ENCODE peak calls at places on chromosome 7, in six cellular contexts. W is Peyer's patch, M is RWPE1, E is Panc1, I is GM23248, O is heart left ventricle. L is an unnamed sample.

GRCh38 chr7:138245682-138246081 is 169.4 kb downstream of the AKR1D1 start:
- DNase-seq in W (no peak), M (no peak), E (no peak), I (no peak), O (no peak), L (no peak)

GRCh38 chr7:85806321-85806720 is 619.5 kb upstream of the SEMA3D start:
- DNase-seq in W (no peak), M (no peak), E (no peak), I (no peak), O (no peak), L (no peak)

GRCh38 chr7:51029586-51030230 is 247.0 kb upstream of the GRB10 start:
- DNase-seq in W (no peak), M (peak), E (no peak), I (peak), O (no peak), L (no peak)

GRCh38 chr7:96224682-96225081 is 97.2 kb downstream of the SLC25A13 start:
- DNase-seq in W (no peak), M (no peak), E (no peak), I (no peak), O (no peak), L (no peak)

GRCh38 chr7:1698221-1698620 is 28.1 kb downstream of the ELFN1 start:
- DNase-seq in W (no peak), M (no peak), E (no peak), I (no peak), O (peak), L (no peak)

GRCh38 chr7:122136639-122137253 is 7.3 kb downstream of the AASS start:
- DNase-seq in W (no peak), M (no peak), E (no peak), I (peak), O (no peak), L (no peak)

GRCh38 chr7:5695709-5696345 is 85.6 kb downstream of the RNF216 start:
- DNase-seq in W (no peak), M (no peak), E (no peak), I (peak), O (no peak), L (no peak)

GRCh38 chr7:95921543-95921942 is 149.2 kb downstream of the DYNC1I1 start:
- DNase-seq in W (no peak), M (peak), E (peak), I (peak), O (no peak), L (peak)

GRCh38 chr7:84251183-84251845 is 56.7 kb upstream of the SEMA3A start:
- DNase-seq in W (no peak), M (no peak), E (no peak), I (peak), O (no peak), L (peak)

GRCh38 chr7:149855368-149856305 is 17.5 kb downstream of the ZNF862 start:
- DNase-seq in W (no peak), M (peak), E (no peak), I (peak), O (no peak), L (no peak)

GRCh38 chr7:135934651-135935050 is 42.5 kb downstream of the MTPN start:
- DNase-seq in W (no peak), M (no peak), E (no peak), I (no peak), O (no peak), L (no peak)

GRCh38 chr7:121530251-121531174 is 134.4 kb upstream of the FAM3C start:
- DNase-seq in W (no peak), M (peak), E (peak), I (peak), O (no peak), L (peak)

GRCh38 chr7:76393116-76394031 is 16.1 kb downstream of the SSC4D start:
- DNase-seq in W (peak), M (peak), E (peak), I (peak), O (peak), L (no peak)
- H3K27ac ChIP-seq in W (peak), M (peak), E (peak), I (peak), O (peak), L (peak)

GRCh38 chr7:27110163-27110976 is 7.9 kb upstream of the HOXA2 start:
- DNase-seq in W (peak), M (peak), E (no peak), I (no peak), O (no peak), L (no peak)

GRCh38 chr7:27108390-27109127 is 6.1 kb upstream of the HOXA2 start:
- DNase-seq in W (peak), M (no peak), E (no peak), I (peak), O (no peak), L (no peak)

GRCh38 chr7:27110977-27111752 is 8.7 kb upstream of the HOXA2 start:
- DNase-seq in W (peak), M (peak), E (no peak), I (peak), O (no peak), L (no peak)

GRCh38 chr7:27107901-27108381 is 5.5 kb upstream of the HOXA2 start:
- DNase-seq in W (peak), M (no peak), E (no peak), I (no peak), O (no peak), L (no peak)

DNA sequence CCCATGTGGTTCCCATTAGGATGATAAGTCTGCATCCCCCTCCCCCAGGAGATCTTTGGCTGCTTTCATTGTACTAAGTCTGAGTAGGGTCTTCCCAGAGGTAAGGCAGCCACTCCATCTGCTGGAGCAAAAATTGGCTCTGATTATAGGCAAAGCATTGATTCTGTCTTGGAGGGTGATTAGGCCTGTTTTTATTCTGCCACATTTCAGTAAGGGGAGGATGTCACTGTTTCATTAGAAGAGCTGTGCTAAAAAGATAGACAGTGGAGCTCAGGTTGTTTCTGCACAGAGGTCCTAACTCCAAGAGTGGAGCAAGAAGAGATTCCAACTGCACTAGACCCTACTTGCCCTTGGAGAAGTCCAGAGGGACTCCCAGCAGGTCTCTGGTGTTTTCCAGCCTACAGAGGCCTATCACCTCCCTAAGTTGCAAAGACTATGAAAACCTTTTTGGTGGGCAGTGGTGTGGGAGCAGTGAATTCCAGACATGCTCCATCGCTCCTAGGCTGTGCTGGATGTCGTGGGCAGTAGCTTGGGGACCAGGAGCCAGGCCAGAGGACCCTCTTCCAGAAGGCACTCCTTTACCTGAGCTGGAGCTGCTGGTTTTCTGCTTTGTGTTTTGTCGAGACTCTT is 7.2 kb upstream of the HOXA2 start:
- DNase-seq in W (no peak), M (no peak), E (no peak), I (no peak), O (no peak), L (no peak)
- H3K27ac ChIP-seq in W (peak), M (peak), E (peak), I (no peak), O (no peak), L (no peak)

DNA sequence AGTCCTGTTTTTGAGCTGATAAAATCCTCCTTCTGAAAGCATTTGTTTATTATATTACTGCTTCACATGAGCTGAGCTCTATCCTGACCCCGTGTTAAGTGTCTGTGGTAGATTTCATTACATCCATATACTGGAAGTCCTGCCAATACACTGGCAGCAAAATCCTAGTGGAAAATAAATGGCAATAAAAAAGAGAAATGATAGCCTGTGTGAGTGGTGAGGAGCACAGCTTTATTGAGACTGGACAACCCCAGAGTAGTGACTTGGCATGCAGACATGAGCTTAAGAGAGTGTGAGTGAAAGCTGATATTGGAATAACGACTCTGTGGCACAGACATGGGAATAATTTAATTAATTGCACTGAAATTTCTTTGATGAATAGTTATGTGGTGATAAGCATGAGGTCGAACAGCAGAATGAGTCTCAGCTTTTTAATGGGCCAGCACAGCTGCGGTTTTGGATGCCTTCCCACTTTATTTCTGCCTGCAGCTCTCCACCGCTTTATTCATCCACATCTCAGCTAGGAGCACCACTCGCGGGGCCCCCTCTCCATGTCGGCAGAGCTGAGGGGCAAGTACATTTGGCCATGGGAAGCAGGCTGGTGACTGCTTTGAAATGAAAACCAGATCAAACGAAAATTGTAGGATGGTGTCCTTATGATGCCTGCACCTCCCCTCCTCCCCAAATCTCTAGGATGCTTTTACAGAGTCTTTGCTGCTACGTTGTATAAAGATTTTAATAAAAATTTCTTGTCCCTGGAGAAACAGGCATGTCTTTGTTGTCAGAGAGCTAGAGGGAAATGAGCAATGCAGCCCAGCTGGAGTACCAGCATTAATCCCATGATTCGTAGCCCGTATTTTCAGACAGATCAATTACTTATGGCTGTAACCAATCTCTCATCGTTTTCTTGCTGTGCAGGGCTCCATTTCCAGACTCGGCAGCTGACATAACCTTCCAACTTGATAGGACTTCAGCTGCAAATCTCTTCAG is 494.3 kb downstream of the AUTS2 start:
- DNase-seq in W (no peak), M (no peak), E (no peak), I (no peak), O (peak), L (peak)
- H3K27ac ChIP-seq in W (no peak), M (no peak), E (no peak), I (no peak), O (no peak), L (no peak)

GRCh38 chr7:127922661-127923060 is 108.6 kb downstream of the LRRC4 start:
- DNase-seq in W (no peak), M (no peak), E (no peak), I (peak), O (no peak), L (no peak)
- H3K27ac ChIP-seq in W (no peak), M (no peak), E (no peak), I (peak), O (no peak), L (no peak)

DNA sequence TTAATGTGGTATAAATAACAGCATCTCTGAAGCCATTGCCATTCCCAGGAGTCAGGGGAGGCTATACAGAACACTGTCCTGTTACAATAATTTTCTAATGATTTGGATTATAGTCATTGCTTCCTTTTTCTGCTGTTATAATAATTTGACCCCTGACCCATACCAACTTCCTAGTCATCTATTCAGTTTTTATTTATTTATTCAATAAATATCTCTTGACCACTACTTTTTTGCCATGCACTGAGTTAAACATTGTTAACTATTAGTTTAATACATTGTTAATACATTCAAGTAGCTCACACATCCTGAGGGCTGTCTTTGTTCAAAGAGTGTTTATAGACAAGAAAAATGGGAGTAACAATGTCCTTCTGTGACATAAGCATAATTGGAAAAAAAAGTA is 235.5 kb upstream of the MEOX2 start:
- DNase-seq in W (no peak), M (no peak), E (no peak), I (no peak), O (no peak), L (no peak)
- H3K27ac ChIP-seq in W (no peak), M (no peak), E (no peak), I (no peak), O (no peak), L (no peak)

GRCh38 chr7:340979-341694 is 51.2 kb downstream of the FOXL3 start:
- DNase-seq in W (no peak), M (no peak), E (no peak), I (no peak), O (no peak), L (no peak)

GRCh38 chr7:343227-343822 is 53.4 kb downstream of the FOXL3 start:
- DNase-seq in W (no peak), M (no peak), E (no peak), I (no peak), O (no peak), L (no peak)

GRCh38 chr7:341841-342638 is 52.1 kb downstream of the FOXL3 start:
- DNase-seq in W (peak), M (no peak), E (no peak), I (no peak), O (peak), L (no peak)

GRCh38 chr7:343864-344607 is 54.1 kb downstream of the FOXL3 start:
- DNase-seq in W (no peak), M (no peak), E (no peak), I (no peak), O (no peak), L (no peak)

DNA sequence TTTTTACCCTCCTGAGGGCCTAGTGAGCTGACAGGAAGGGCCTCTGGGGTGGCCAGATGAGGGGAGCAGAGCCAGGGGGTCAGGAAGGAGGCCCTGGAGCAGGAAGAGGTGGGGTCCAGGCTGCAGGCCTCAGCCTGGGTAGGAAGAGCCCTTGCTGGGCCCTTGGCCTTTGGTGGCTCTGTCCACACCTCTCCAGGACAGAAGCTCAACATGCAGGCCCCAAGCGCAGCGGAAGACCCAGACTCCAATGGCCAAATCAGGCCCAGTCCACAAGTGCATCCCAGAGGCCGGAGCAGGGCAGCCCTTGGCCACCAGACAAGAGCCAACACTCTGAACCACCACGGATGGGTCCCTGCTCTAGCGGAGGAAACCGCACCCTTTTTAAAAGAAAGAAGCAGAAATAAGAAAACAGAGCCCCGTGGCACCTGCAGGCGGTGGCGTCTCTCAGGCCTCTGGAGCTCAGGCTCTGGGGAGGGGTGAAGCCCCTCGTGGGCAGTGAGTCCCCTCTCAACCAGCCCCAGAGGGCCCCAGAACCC is 52.8 kb downstream of the FOXL3 start:
- DNase-seq in W (no peak), M (no peak), E (no peak), I (no peak), O (no peak), L (no peak)
- H3K27ac ChIP-seq in W (no peak), M (no peak), E (no peak), I (no peak), O (peak), L (no peak)

DNA sequence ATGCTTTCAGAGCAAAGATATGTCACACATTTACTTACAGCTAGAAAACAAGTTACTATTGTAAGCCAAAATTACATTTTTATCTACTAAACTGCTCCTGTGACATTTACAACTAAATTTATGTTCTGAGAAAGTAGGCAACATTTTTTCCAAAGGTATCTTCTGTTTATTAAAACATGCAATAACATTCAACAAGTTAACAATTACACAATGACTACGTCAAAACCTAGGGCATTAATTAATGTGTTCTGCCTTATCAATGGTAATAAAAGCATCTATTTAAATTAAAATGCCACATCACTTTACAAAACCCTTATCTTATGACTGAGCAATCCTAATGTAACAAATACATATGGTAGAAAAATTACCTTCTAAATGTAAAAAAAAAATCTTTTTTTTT is 14.9 kb downstream of the ASZ1 start:
- DNase-seq in W (no peak), M (no peak), E (no peak), I (no peak), O (no peak), L (no peak)
- H3K27ac ChIP-seq in W (no peak), M (no peak), E (no peak), I (no peak), O (no peak), L (no peak)

L was measured in epithelial cell of prostate.